ENCODE peak calls at places on chromosomes 3 and 15, in four cellular contexts. O, Q, A and Z are unnamed samples.

GRCh38 chr3:159170436-159171003 is 368.7 kb downstream of the MFSD1 start:
- DNase-seq in O (peak), Q (no peak), A (no peak), Z (no peak)

GRCh38 chr15:42772126-42772525 is 35.2 kb upstream of the CDAN1 start:
- DNase-seq in O (no peak), Q (no peak), A (no peak), Z (no peak)

GRCh38 chr3:42180901-42181300 is 85.1 kb downstream of the CCK start:
- DNase-seq in O (no peak), Q (no peak), A (no peak), Z (no peak)

GRCh38 chr3:108208831-108209230 is 13.4 kb downstream of the IFT57 start:
- DNase-seq in O (no peak), Q (no peak), A (no peak), Z (no peak)

GRCh38 chr15:58932791-58933310 is 628 bp downstream of the SLTM start:
- DNase-seq in O (peak), Q (no peak), A (no peak), Z (no peak)

GRCh38 chr3:126136428-126137220 is 43.8 kb downstream of the ALDH1L1 start:
- DNase-seq in O (no peak), Q (no peak), A (no peak), Z (no peak)

GRCh38 chr3:131794766-131795381 is 239.9 kb downstream of the CPNE4 start:
- DNase-seq in O (peak), Q (no peak), A (peak), Z (no peak)

GRCh38 chr15:22265056-22265945 is 185.0 kb downstream of the OR4M2 start:
- DNase-seq in O (no peak), Q (no peak), A (no peak), Z (no peak)

GRCh38 chr3:63141-63845 is 133.3 kb upstream of the CHL1 start:
- DNase-seq in O (no peak), Q (no peak), A (no peak), Z (no peak)

GRCh38 chr3:52305926-52306325 is 10.2 kb upstream of the DNAH1 start:
- DNase-seq in O (no peak), Q (no peak), A (no peak), Z (no peak)

GRCh38 chr15:57213783-57214366 is 162.4 kb upstream of the CGNL1 start:
- DNase-seq in O (peak), Q (no peak), A (no peak), Z (no peak)

GRCh38 chr3:70856414-70857162 is 544.1 kb upstream of the MDFIC2 start:
- DNase-seq in O (peak), Q (no peak), A (no peak), Z (no peak)

GRCh38 chr3:115836944-115837343 is 213.6 kb downstream of the GAP43 start:
- DNase-seq in O (peak), Q (no peak), A (no peak), Z (no peak)

GRCh38 chr3:190514163-190515153 is 573 bp downstream of the IL1RAP start:
- DNase-seq in O (peak), Q (peak), A (peak), Z (no peak)

GRCh38 chr3:74561881-74562280 is 52.6 kb downstream of the CNTN3 start:
- DNase-seq in O (peak), Q (no peak), A (no peak), Z (no peak)

GRCh38 chr3:50876947-50877346 is 202.2 kb downstream of the DOCK3 start:
- DNase-seq in O (no peak), Q (no peak), A (no peak), Z (no peak)

GRCh38 chr3:160180581-160181216 is 44.5 kb upstream of the C3orf80 start:
- DNase-seq in O (peak), Q (no peak), A (no peak), Z (no peak)

GRCh38 chr3:125478321-125478720 is 41.7 kb downstream of the SNX4 start:
- DNase-seq in O (peak), Q (no peak), A (no peak), Z (no peak)

GRCh38 chr3:100449214-100449613 is 43.2 kb upstream of the TMEM45A start:
- DNase-seq in O (no peak), Q (no peak), A (no peak), Z (no peak)